ENCODE peak calls at places on chromosomes 12 and 14, in six cellular contexts. C, R, V, M, U and X are unnamed samples. For H3K4me1 and H3K36me3, the result is how much of the 10 kb centered on the place peaks cover.

GRCh38 chr12:47950856-47951468 is 12.4 kb upstream of the TMEM106C start:
- DNase-seq in V (no peak), C (no peak), U (no peak), M (no peak), R (no peak), X (no peak)

GRCh38 chr12:89499857-89500256 is 24.7 kb downstream of the GALNT4 start:
- DNase-seq in U (no peak), V (no peak), C (no peak), R (no peak), M (peak), X (no peak)

GRCh38 chr12:90428474-90428873 is 526.5 kb downstream of the CCER1 start:
- DNase-seq in V (no peak), U (no peak), C (no peak), R (no peak), M (no peak), X (no peak)

GRCh38 chr12:570949-571794 is 92.1 kb downstream of the NINJ2 start:
- DNase-seq in R (peak), M (peak), U (peak), V (no peak), C (peak), X (peak)

GRCh38 chr12:7868391-7868790 is 4.3 kb downstream of the SLC2A14 start:
- DNase-seq in R (no peak), V (no peak), U (no peak), C (no peak), M (no peak), X (no peak)

GRCh38 chr12:101877816-101878811 is 734 bp downstream of the DRAM1 start:
- DNase-seq in U (no peak), C (no peak), V (no peak), M (peak), R (no peak), X (peak)

GRCh38 chr14:30896435-30896834 is 22.1 kb downstream of the COCH start:
- DNase-seq in V (no peak), M (no peak), R (no peak), U (no peak), C (no peak), X (no peak)

GRCh38 chr14:34714320-34715107 is at the start of gene CFL2:
- DNase-seq in M (peak), R (peak), C (peak), V (peak), U (peak), X (peak)

GRCh38 chr12:109134186-109134917 is 18.0 kb downstream of the ACACB start:
- DNase-seq in V (no peak), C (peak), R (peak), U (peak), M (peak), X (peak)

GRCh38 chr12:26488339-26488738 is 293.0 kb downstream of the SSPN start:
- DNase-seq in V (no peak), M (no peak), C (no peak), R (no peak), U (no peak), X (no peak)

GRCh38 chr14:105430535-105430934 is 10.9 kb downstream of the MTA1 start:
- DNase-seq in R (peak), V (no peak), M (peak), C (no peak), U (no peak), X (no peak)
- H3K4me3 ChIP-seq in R (no peak), V (no peak), M (no peak), C (no peak), U (no peak), X (no peak)

GRCh38 chr14:103074699-103075341 is 9.2 kb upstream of the LBHD2 start:
- DNase-seq in U (peak), M (peak), R (peak), V (peak), C (peak), X (peak)
- H3K4me1 ChIP-seq in U (under half), M (under half), R (half or more), V (under half), C (under half), X (under half)

DNA sequence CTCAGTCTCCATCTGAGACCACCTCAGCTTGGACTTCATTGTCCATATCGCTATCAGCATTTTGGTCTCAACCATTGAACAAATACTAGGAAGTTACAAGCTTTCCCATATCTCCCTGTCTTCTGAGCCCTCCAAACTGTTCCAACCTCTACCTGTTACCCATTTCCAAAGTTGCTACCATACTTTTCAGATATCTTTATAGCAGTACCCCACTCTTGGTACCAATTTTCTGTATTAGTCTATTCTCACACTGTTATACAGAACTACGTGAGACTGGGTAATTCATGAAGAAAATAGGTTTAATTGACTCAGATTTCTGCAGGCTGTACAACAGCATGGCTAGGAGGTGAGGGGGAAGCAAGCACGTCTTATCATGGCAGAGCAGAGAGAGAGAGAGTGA is 53.8 kb downstream of the PRKCH start:
- DNase-seq in V (no peak), U (no peak), C (no peak), R (no peak), M (no peak), X (no peak)
- H3K36me3 ChIP-seq in V (under half), U (under half), C (under half), R (under half), M (under half), X (under half)

GRCh38 chr12:32895688-32896437 is 714 bp downstream of the PKP2 start:
- DNase-seq in C (peak), V (no peak), R (no peak), M (no peak), U (no peak), X (peak)

GRCh38 chr12:32897688-32898573 is 1.4 kb upstream of the PKP2 start:
- DNase-seq in V (no peak), U (no peak), C (no peak), M (no peak), R (no peak), X (no peak)

GRCh38 chr12:32894566-32894965 is 2.0 kb downstream of the PKP2 start:
- DNase-seq in V (no peak), U (no peak), C (no peak), M (no peak), R (no peak), X (no peak)

GRCh38 chr12:32896438-32897275 is at the start of gene PKP2:
- DNase-seq in V (peak), R (peak), U (peak), M (peak), C (peak), X (peak)

GRCh38 chr12:32897276-32897615 is 669 bp upstream of the PKP2 start:
- DNase-seq in R (no peak), V (no peak), C (no peak), M (no peak), U (no peak), X (no peak)
- H3K4me3 ChIP-seq in R (peak), V (peak), C (peak), M (peak), U (peak), X (peak)

GRCh38 chr14:89214221-89214965 is 202.6 kb downstream of the FOXN3 start:
- DNase-seq in V (no peak), M (peak), R (peak), C (peak), U (peak), X (peak)
- H3K4me1 ChIP-seq in V (under half), M (under half), R (under half), C (under half), U (under half), X (under half)

GRCh38 chr12:123744836-123745235 is 17.3 kb upstream of the DNAH10 start:
- DNase-seq in C (no peak), M (no peak), U (no peak), V (no peak), R (no peak), X (no peak)

GRCh38 chr12:123743002-123743401 is 19.1 kb upstream of the DNAH10 start:
- DNase-seq in M (no peak), V (no peak), C (no peak), R (no peak), U (no peak), X (no peak)

GRCh38 chr12:123747309-123747708 is 14.8 kb upstream of the DNAH10 start:
- DNase-seq in M (no peak), C (no peak), V (no peak), R (no peak), U (no peak), X (no peak)

GRCh38 chr12:123741937-123742572 is 20.0 kb upstream of the DNAH10 start:
- DNase-seq in R (no peak), M (no peak), C (no peak), V (no peak), U (no peak), X (no peak)
- H3K36me3 ChIP-seq in R (under half), M (under half), C (half or more), V (under half), U (half or more), X (half or more)

GRCh38 chr14:76343386-76343785 is 32.6 kb upstream of the ESRRB start:
- DNase-seq in U (no peak), R (no peak), V (no peak), M (no peak), C (no peak), X (no peak)

GRCh38 chr14:76333664-76334063 is 42.3 kb upstream of the ESRRB start:
- DNase-seq in C (no peak), U (peak), M (no peak), R (no peak), V (no peak), X (no peak)

GRCh38 chr14:76336876-76337275 is 39.1 kb upstream of the ESRRB start:
- DNase-seq in R (no peak), C (no peak), M (no peak), U (no peak), V (no peak), X (no peak)

GRCh38 chr14:76339922-76340615 is 35.9 kb upstream of the ESRRB start:
- DNase-seq in V (no peak), M (no peak), C (no peak), U (no peak), R (no peak), X (no peak)

DNA sequence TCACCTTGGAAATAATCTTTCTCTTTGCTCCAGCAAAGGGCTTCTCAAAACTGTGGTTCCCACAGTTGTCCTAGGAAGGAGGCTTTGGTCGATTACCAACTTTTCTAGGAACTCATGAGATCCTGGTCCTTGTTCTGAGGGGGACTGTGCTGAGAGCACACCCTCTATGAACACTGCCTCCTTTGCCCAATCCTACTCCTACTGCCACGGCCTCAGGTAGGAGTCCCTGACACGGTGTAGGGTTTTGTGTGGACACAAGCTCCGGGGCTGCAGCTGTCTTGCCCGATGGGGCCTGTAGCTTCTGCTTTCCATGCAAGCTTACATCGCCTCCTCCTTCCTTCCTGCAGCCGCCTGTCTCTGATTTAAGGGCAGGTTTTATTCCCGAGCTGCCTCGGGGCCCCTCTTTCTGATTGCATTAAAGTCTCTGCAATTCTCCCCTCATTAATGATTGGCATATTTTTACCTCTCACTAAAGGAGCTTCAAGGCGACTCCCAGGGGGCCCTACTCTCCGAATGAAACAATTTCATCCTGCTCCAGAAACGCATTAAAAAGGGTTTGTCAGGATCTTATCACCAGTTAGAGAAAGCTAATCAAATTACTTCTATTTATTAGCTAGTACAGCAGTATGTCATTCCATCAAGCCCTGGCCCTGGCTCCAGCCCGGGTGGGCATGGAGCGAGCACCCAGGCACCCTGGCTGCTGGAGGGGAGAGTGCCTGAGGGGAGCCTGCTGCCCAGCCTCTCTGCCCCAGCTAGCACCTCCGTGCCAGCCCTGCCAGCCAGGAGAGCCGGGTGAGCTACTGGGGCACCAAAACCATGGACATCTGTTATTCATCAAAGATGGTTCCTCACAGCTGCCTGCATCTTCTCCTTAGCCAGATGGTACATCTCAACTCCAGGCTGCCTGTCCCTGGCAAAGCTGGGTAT is 38.1 kb upstream of the ESRRB start:
- DNase-seq in V (no peak), R (no peak), U (no peak), M (no peak), C (no peak), X (no peak)
- H3K4me3 ChIP-seq in V (no peak), R (peak), U (no peak), M (no peak), C (no peak), X (no peak)